ENCODE peak calls at places on chromosomes 4 and X, in six cellular contexts. P is IMR-90, D is HCT116, T is GM23248, M is colonic mucosa, A is SK-N-SH. W is an unnamed sample. For H3K4me1, the result is how much of the 10 kb centered on the place peaks cover.

GRCh38 chr4:56677673-56678072 is 3.4 kb downstream of the HOPX start:
- DNase-seq in P (no peak), D (no peak), T (no peak), M (no peak), A (no peak), W (no peak)

GRCh38 chr4:29908276-29908675 is 811.9 kb upstream of the PCDH7 start:
- DNase-seq in P (peak), D (no peak), T (no peak), M (no peak), A (no peak), W (no peak)

GRCh38 chrX:72128881-72129280 is 2.8 kb downstream of the RTL5 start:
- DNase-seq in P (no peak), D (no peak), T (peak), M (no peak), A (peak), W (no peak)

GRCh38 chr4:17169699-17170098 is 271.3 kb upstream of the LDB2 start:
- DNase-seq in P (no peak), D (no peak), T (no peak), M (no peak), A (no peak), W (no peak)

GRCh38 chr4:40908702-40909362 is 159.1 kb downstream of the NSUN7 start:
- DNase-seq in P (peak), D (peak), T (peak), M (peak), A (peak), W (peak)

GRCh38 chrX:34521563-34521962 is 135.5 kb downstream of the TMEM47 start:
- DNase-seq in P (peak), D (no peak), T (peak), M (no peak), A (no peak), W (peak)

GRCh38 chr4:151409470-151410313 is 716 bp downstream of the FHIP1A start:
- DNase-seq in P (no peak), D (peak), T (no peak), M (peak), A (peak), W (peak)

GRCh38 chrX:112759512-112759911 is 79.8 kb upstream of the LHFPL1 start:
- DNase-seq in P (no peak), D (no peak), T (no peak), M (no peak), A (no peak), W (no peak)

GRCh38 chrX:135295238-135295943 is 13.9 kb upstream of the ETDC start:
- DNase-seq in P (peak), D (no peak), T (no peak), M (peak), A (peak), W (no peak)

GRCh38 chr4:126761947-126762650 is 870.7 kb upstream of the INTU start:
- DNase-seq in P (no peak), D (no peak), T (peak), M (no peak), A (no peak), W (no peak)

GRCh38 chr4:13166214-13166613 is 317.9 kb downstream of the RAB28 start:
- DNase-seq in P (no peak), D (no peak), T (no peak), M (no peak), A (no peak), W (no peak)

GRCh38 chrX:143121471-143121870 is 95.7 kb downstream of the SPANXN4 start:
- DNase-seq in P (no peak), D (no peak), T (no peak), M (no peak), A (no peak), W (no peak)

GRCh38 chr4:77777135-77777777 is 41.9 kb downstream of the CNOT6L start:
- DNase-seq in P (peak), D (no peak), T (peak), M (no peak), A (peak), W (no peak)

GRCh38 chr4:176790398-176790797 is 2.3 kb downstream of the VEGFC start:
- DNase-seq in P (no peak), D (no peak), T (peak), M (no peak), A (no peak), W (no peak)

GRCh38 chrX:119492463-119492862 is 24.2 kb downstream of the SLC25A5 start:
- DNase-seq in P (no peak), D (no peak), T (no peak), M (no peak), A (no peak), W (no peak)

GRCh38 chrX:132266583-132267355 is 47.5 kb upstream of the RAP2C start:
- DNase-seq in P (peak), D (no peak), T (peak), M (no peak), A (no peak), W (no peak)

GRCh38 chr4:733631-733980 is 28.0 kb downstream of the PCGF3 start:
- DNase-seq in P (no peak), D (no peak), T (no peak), M (no peak), A (no peak), W (no peak)

GRCh38 chr4:10005632-10006031 is 15.7 kb downstream of the SLC2A9 start:
- DNase-seq in P (no peak), D (no peak), T (no peak), M (no peak), A (no peak), W (no peak)

GRCh38 chr4:10003666-10004065 is 17.6 kb downstream of the SLC2A9 start:
- DNase-seq in P (no peak), D (no peak), T (no peak), M (no peak), A (no peak), W (no peak)

GRCh38 chr4:10001757-10002156 is 19.5 kb downstream of the SLC2A9 start:
- DNase-seq in P (no peak), D (no peak), T (no peak), M (no peak), A (no peak), W (no peak)

GRCh38 chr4:9999956-10000551 is 21.2 kb downstream of the SLC2A9 start:
- DNase-seq in P (peak), D (no peak), T (no peak), M (no peak), A (no peak), W (no peak)

GRCh38 chr4:10002278-10002677 is 19.0 kb downstream of the SLC2A9 start:
- DNase-seq in P (no peak), D (no peak), T (no peak), M (no peak), A (no peak), W (no peak)
- H3K4me1 ChIP-seq in P (under half), D (under half), T (under half), M (under half), A (under half), W (under half)

GRCh38 chr4:118834070-118834469 is 1.9 kb downstream of the SEC24D start:
- DNase-seq in P (no peak), D (no peak), T (no peak), M (no peak), A (peak), W (no peak)
- H3K9ac ChIP-seq in P (no peak), D (no peak), T (peak), M (no peak), A (peak), W (no peak)

GRCh38 chr4:53481586-53481985 is 104.1 kb downstream of the FIP1L1 start:
- DNase-seq in P (no peak), D (no peak), T (no peak), M (no peak), A (no peak), W (no peak)
- H3K4me1 ChIP-seq in P (under half), D (under half), T (under half), M (under half), A (under half), W (under half)

GRCh38 chr4:68476191-68476590 is 28.9 kb downstream of the TMPRSS11E start:
- DNase-seq in P (no peak), D (no peak), T (peak), M (no peak), A (peak), W (no peak)
- H3K9ac ChIP-seq in P (no peak), D (no peak), T (no peak), M (no peak), A (no peak), W (no peak)

GRCh38 chr4:14361084-14361483 is 641.2 kb upstream of the CPEB2 start:
- DNase-seq in P (no peak), D (no peak), T (no peak), M (no peak), A (no peak), W (no peak)
- H3K4me1 ChIP-seq in P (under half), D (under half), T (under half), M (under half), A (under half), W (under half)

GRCh38 chr4:168715889-168716288 is 219.0 kb downstream of the PALLD start:
- DNase-seq in P (no peak), D (no peak), T (no peak), M (no peak), A (no peak), W (no peak)

GRCh38 chr4:168720396-168720795 is 223.5 kb downstream of the PALLD start:
- DNase-seq in P (no peak), D (no peak), T (no peak), M (no peak), A (no peak), W (no peak)

GRCh38 chr4:168719725-168720124 is 222.9 kb downstream of the PALLD start:
- DNase-seq in P (no peak), D (no peak), T (no peak), M (no peak), A (no peak), W (no peak)

GRCh38 chr4:168716411-168717129 is 219.7 kb downstream of the PALLD start:
- DNase-seq in P (no peak), D (no peak), T (no peak), M (no peak), A (no peak), W (no peak)

DNA sequence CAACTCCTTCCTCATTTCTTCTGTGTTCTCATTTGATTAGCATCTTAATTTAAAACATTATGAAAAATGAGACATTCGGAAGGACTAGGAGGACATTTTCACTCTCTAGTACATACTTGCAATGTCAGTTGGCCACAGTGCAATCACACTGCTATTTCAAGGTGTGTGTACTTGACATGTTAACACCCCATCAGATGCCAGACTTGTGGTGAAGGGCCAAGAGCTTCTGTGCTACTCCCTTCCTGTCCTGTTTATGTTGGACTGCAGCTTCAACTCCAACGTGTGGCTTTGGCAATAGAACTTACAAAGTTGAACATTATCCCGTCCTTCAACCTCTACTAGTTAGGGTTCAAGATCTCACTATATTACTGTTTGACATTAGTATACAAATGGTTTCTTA is 221.0 kb downstream of the PALLD start:
- DNase-seq in P (peak), D (no peak), T (no peak), M (no peak), A (no peak), W (no peak)
- H3K9ac ChIP-seq in P (no peak), D (no peak), T (no peak), M (no peak), A (no peak), W (no peak)

W was measured in NT2/D1.